ENCODE peak calls at places on chromosome 17, in four cellular contexts. O is H1, Q is GM12878, E is K562. M is an unnamed sample.

GRCh38 chr17:14515015-14515414 is 214.1 kb downstream of the HS3ST3B1 start:
- DNase-seq in O (no peak), Q (no peak), E (no peak), M (no peak)

GRCh38 chr17:81039854-81040758 is 5.2 kb downstream of the BAIAP2 start:
- DNase-seq in O (no peak), Q (no peak), E (peak), M (no peak)

GRCh38 chr17:73791644-73792043 is 147.4 kb upstream of the SDK2 start:
- DNase-seq in O (no peak), Q (no peak), E (no peak), M (no peak)

GRCh38 chr17:62652251-62653001 is 25.0 kb downstream of the MRC2 start:
- DNase-seq in O (no peak), Q (no peak), E (no peak), M (no peak)

GRCh38 chr17:72394531-72394930 is 273.7 kb downstream of the SOX9 start:
- DNase-seq in O (no peak), Q (no peak), E (no peak), M (no peak)

GRCh38 chr17:82229686-82230626 is 1.1 kb downstream of the SLC16A3 start:
- DNase-seq in O (no peak), Q (no peak), E (no peak), M (peak)

GRCh38 chr17:32931686-32932085 is 3.7 kb downstream of the TMEM98 start:
- DNase-seq in O (no peak), Q (no peak), E (no peak), M (no peak)

GRCh38 chr17:7579001-7579838 is at the start of gene CD68:
- DNase-seq in O (no peak), Q (no peak), E (peak), M (peak)

GRCh38 chr17:11880714-11881113 is 116.6 kb downstream of the ZNF18 start:
- DNase-seq in O (no peak), Q (no peak), E (peak), M (peak)

GRCh38 chr17:77884967-77885641 is 73.4 kb upstream of the TNRC6C start:
- DNase-seq in O (no peak), Q (no peak), E (no peak), M (no peak)

GRCh38 chr17:48173191-48173590 is 65.6 kb downstream of the SNX11 start:
- DNase-seq in O (no peak), Q (no peak), E (no peak), M (no peak)

GRCh38 chr17:4908301-4908700 is 5.4 kb upstream of the CHRNE start:
- DNase-seq in O (no peak), Q (no peak), E (no peak), M (peak)

GRCh38 chr17:39271546-39271945 is 45.8 kb upstream of the STAC2 start:
- DNase-seq in O (no peak), Q (no peak), E (no peak), M (no peak)
- TF ChIP-seq HDAC6 in O (no peak), Q (no peak), E (no peak), M (no peak)

GRCh38 chr17:17851603-17852002 is 14.8 kb upstream of the SREBF1 start:
- DNase-seq in O (no peak), Q (no peak), E (no peak), M (no peak)

GRCh38 chr17:17851101-17851500 is 14.3 kb upstream of the SREBF1 start:
- DNase-seq in O (no peak), Q (no peak), E (no peak), M (no peak)

GRCh38 chr17:17848311-17848710 is 11.5 kb upstream of the SREBF1 start:
- DNase-seq in O (no peak), Q (no peak), E (no peak), M (no peak)

GRCh38 chr17:17849147-17849820 is 12.5 kb upstream of the SREBF1 start:
- DNase-seq in O (no peak), Q (peak), E (peak), M (peak)

DNA sequence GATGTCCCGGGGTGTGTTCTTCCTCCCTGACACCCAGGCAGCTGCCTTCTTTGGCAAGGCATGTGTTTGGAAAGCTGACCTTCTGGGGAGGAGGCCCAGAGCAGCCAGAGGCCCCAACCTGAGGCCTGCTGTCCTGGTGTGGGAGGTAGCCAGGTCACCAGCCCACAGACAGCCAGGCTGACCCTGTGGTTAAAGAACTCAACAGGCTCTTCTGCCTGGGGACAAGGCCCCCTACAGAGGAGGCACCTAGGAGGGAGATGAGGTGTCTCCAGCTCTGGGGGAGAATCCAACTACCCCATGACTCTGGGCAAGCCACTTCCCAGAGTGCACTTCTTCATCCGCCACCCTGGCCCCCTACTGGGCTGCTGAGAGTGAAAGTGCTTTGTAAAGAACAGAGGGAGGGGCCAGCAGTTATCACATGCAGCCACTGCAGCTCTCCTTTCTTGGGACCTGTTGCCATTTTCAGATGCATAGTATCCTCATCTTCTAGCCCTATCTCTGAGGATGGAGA is 13.1 kb upstream of the SREBF1 start:
- DNase-seq in O (no peak), Q (peak), E (peak), M (peak)
- TF ChIP-seq HDAC6 in O (no peak), Q (no peak), E (no peak), M (no peak)

DNA sequence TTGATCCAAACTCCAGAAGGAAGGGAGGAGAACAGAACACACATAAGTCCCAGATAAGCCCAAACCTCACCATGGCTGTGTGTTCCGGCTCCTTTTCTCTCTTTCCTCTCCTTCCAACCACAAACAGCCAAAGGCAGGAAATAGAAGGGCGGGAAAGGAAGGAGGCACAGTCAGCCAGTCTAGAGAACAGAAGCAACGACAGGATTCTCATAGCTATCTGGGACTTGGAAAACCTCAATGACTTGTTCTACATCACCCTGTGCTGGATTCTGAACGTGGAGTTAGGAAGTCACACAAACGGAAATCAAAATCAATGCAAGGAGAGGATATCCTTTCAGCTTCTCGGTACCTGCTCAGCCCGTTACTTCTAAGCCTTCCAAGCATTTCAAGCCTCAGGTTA is 9.0 kb downstream of the CRK start:
- DNase-seq in O (no peak), Q (no peak), E (no peak), M (no peak)
- TF ChIP-seq HDAC6 in O (no peak), Q (no peak), E (no peak), M (no peak)

DNA sequence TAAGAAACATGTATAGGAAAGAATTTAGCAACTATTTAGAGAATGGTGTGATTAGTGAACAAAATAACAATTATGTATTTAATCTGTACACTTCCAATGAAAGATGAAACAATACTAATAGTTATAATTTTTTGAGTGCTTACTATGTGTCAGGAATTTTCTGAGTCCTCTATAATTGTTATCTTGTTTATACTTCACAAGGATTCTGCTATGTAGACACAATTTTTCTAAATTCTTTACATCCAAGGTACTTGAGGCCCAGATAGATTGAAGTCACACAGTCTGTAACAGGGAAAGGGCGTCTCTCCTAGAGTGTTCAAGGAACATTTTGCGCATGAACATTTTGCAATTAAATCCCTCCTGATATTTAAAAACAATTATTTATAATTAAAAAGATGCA is 1.1 kb upstream of the KRTAP4-12 start:
- DNase-seq in O (no peak), Q (no peak), E (no peak), M (no peak)
- TF ChIP-seq HDAC6 in O (no peak), Q (no peak), E (no peak), M (no peak)

DNA sequence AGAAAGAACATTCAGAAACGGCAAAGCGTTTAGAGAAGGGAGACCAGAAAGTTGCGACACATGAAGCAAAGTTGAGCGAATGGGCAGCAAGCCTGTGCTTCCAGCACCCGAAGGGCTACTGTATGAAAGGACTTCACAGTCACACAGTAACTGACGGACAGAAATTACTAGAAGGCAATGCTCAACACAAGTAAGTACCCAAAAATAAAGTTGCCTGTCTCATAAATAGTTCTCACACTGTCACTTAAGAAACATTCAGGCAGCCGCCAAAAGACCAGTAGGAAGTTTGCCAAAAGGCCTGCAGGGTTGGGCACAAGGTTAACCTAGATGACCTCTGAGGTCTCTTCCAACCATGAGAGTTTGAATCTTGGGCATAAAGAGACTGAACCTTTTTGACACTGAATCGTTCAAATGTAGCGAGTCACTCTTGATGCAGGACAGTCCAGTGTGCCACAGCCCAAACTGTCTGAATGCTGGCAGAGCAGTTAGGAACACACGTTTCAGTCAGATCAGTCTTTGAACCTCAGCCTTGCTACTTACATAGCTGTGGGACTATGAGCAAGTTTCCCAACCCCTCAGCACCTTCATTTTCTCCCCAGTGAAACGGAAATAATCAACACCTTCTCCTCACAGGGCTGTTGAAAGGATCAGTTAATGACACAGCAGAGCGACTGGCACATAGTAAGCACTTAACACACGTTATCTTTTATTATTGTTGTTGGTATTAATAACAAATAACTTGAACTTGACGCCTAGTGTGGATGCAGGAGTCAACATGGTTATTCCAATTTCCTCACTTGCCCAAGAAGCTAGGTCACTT is 10.4 kb downstream of the NCBP3 start:
- DNase-seq in O (no peak), Q (no peak), E (no peak), M (no peak)
- TF ChIP-seq HDAC6 in O (no peak), Q (no peak), E (no peak), M (no peak)

GRCh38 chr17:37090941-37091340 is 142.2 kb downstream of the AATF start:
- DNase-seq in O (no peak), Q (no peak), E (no peak), M (no peak)
- TF ChIP-seq HDAC6 in O (no peak), Q (no peak), E (no peak), M (no peak)

GRCh38 chr17:51231999-51232398 is 27.9 kb downstream of the MBTD1 start:
- DNase-seq in O (no peak), Q (no peak), E (no peak), M (no peak)

GRCh38 chr17:51228177-51228576 is 31.7 kb downstream of the MBTD1 start:
- DNase-seq in O (no peak), Q (no peak), E (no peak), M (no peak)

GRCh38 chr17:51234162-51234561 is 25.7 kb downstream of the MBTD1 start:
- DNase-seq in O (no peak), Q (no peak), E (no peak), M (no peak)

GRCh38 chr17:51229889-51230288 is 30.0 kb downstream of the MBTD1 start:
- DNase-seq in O (no peak), Q (no peak), E (no peak), M (no peak)

DNA sequence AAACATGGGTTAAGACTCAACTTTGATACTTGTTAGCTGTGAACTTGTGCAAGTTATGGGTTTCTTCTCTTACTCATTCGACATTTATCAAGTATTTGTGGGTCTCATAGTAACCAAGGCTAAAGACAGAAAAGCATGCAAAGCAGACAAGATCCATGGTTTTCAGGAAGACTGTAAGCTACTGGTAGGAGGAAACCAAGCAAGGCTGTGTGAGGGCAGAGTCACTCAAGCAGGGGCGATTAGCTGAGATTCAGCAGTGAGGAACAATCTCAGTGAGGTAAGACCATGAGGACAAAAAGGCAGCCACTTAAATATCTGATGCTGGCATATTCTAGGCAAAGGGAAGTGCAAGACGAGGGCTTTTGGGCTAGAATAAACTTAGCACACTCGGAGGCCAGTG is 29.5 kb downstream of the MBTD1 start:
- DNase-seq in O (no peak), Q (no peak), E (no peak), M (no peak)
- TF ChIP-seq HDAC6 in O (no peak), Q (no peak), E (no peak), M (no peak)